ENCODE peak calls at places on chromosome 2, in four cellular contexts. Z, Q, J and U are unnamed samples.

GRCh38 chr2:46887028-46887885 is 28.3 kb downstream of the MCFD2 start:
- DNase-seq in Q (no peak), Z (no peak), J (no peak), U (no peak)

GRCh38 chr2:25521126-25521525 is 152.3 kb downstream of the DTNB start:
- DNase-seq in Z (no peak), J (no peak), Q (no peak), U (no peak)

GRCh38 chr2:20282916-20283592 is 58.1 kb upstream of the SDC1 start:
- DNase-seq in Z (peak; percentile 75), Q (peak; percentile 35), J (no peak), U (no peak)

GRCh38 chr2:217289153-217289908 is 429.5 kb upstream of the TNP1 start:
- DNase-seq in Q (no peak), J (no peak), Z (no peak), U (no peak)

GRCh38 chr2:232348936-232349335 is 29.6 kb upstream of the ALPP start:
- DNase-seq in Q (no peak), J (no peak), Z (no peak), U (peak; percentile 40)

GRCh38 chr2:108923019-108923700 is 65.9 kb downstream of the EDAR start:
- DNase-seq in Z (no peak), Q (no peak), J (peak; percentile 89), U (peak; percentile 99)

GRCh38 chr2:144523606-144524131 is 3.8 kb upstream of the ZEB2 start:
- DNase-seq in Q (no peak), J (no peak), Z (no peak), U (no peak)

GRCh38 chr2:216341151-216341550 is 31.1 kb downstream of the MARCHF4 start:
- DNase-seq in J (no peak), Z (peak; percentile 31), Q (no peak), U (no peak)

GRCh38 chr2:174337337-174338154 is 2.8 kb downstream of the SP9 start:
- DNase-seq in Q (no peak), Z (no peak), J (no peak), U (no peak)

GRCh38 chr2:219784178-219784577 is 156.7 kb downstream of the SLC4A3 start:
- DNase-seq in Z (no peak), J (no peak), Q (no peak), U (no peak)

GRCh38 chr2:15669375-15669910 is 77.8 kb downstream of the DDX1 start:
- DNase-seq in Q (no peak), Z (no peak), J (no peak), U (no peak)

GRCh38 chr2:42195559-42195958 is 26.4 kb downstream of the EML4 start:
- DNase-seq in Q (no peak), Z (no peak), J (peak; percentile 54), U (peak; percentile 87)

GRCh38 chr2:74439373-74440004 is 2.2 kb downstream of the RTKN start:
- DNase-seq in Q (no peak), Z (no peak), J (no peak), U (no peak)